ENCODE peak calls at places on chromosomes 16 and 17, in four cellular contexts. C is neuronal stem cell, X is ovary, W is transverse colon. N is an unnamed sample. For H3K9me3 and H3K4me1, the result is how much of the 10 kb centered on the place peaks cover.

GRCh38 chr16:70432800-70433455 is 6.0 kb downstream of the ST3GAL2 start:
- DNase-seq in C (no peak), X (no peak), W (peak), N (no peak)

GRCh38 chr16:5257462-5257861 is 159.9 kb upstream of the EEF2KMT start:
- DNase-seq in W (no peak), C (no peak), X (no peak), N (no peak)

GRCh38 chr17:8911205-8911604 is 43.7 kb upstream of the PIK3R6 start:
- DNase-seq in W (no peak), X (no peak), C (no peak), N (no peak)

GRCh38 chr16:53768167-53768566 is 64.2 kb downstream of the FTO start:
- DNase-seq in W (no peak), C (no peak), X (no peak), N (no peak)

GRCh38 chr17:45948881-45949624 is 50.0 kb upstream of the STH start:
- DNase-seq in W (peak), X (peak), C (peak), N (peak)

GRCh38 chr17:75654176-75654575 is 12.8 kb downstream of the RECQL5 start:
- DNase-seq in C (no peak), X (no peak), W (no peak), N (no peak)

GRCh38 chr16:3304370-3304769 is 860 bp downstream of the TIGD7 start:
- DNase-seq in W (no peak), C (no peak), X (no peak), N (no peak)

GRCh38 chr17:1627987-1628855 is at the start of gene SLC43A2:
- DNase-seq in X (peak), C (peak), W (peak), N (peak)

GRCh38 chr17:17804007-17804406 is 32.8 kb downstream of the SREBF1 start:
- DNase-seq in W (no peak), X (no peak), C (no peak), N (no peak)

GRCh38 chr16:78288915-78289314 is 189.5 kb downstream of the WWOX start:
- DNase-seq in C (no peak), X (no peak), W (no peak), N (no peak)

GRCh38 chr17:82424001-82424862 is 5.8 kb upstream of the OGFOD3 start:
- DNase-seq in C (peak), X (no peak), W (peak), N (no peak)

GRCh38 chr17:36686123-36686669 is 84.8 kb downstream of the MRM1 start:
- DNase-seq in X (no peak), W (no peak), C (no peak), N (no peak)

GRCh38 chr17:73625975-73626706 is 18.1 kb downstream of the SDK2 start:
- DNase-seq in W (no peak), C (no peak), X (no peak), N (no peak)

GRCh38 chr17:4497101-4497824 is 1.4 kb upstream of the SPNS2 start:
- DNase-seq in W (no peak), C (no peak), X (no peak), N (peak)

GRCh38 chr17:66916946-66917345 is 47.6 kb upstream of the CACNG4 start:
- DNase-seq in X (no peak), W (no peak), C (no peak), N (no peak)

GRCh38 chr17:82380860-82381702 is 9.5 kb downstream of the UTS2R start:
- DNase-seq in W (no peak), X (no peak), C (no peak), N (no peak)

GRCh38 chr17:75707096-75707720 is 14.1 kb upstream of the ITGB4 start:
- DNase-seq in W (no peak), C (no peak), X (no peak), N (peak)

GRCh38 chr16:19781196-19781595 is 63.1 kb downstream of the IQCK start:
- DNase-seq in W (no peak), C (no peak), X (no peak), N (no peak)

GRCh38 chr16:27363797-27364196 is 38.2 kb upstream of the IL21R start:
- DNase-seq in C (no peak), W (peak), X (no peak), N (no peak)

GRCh38 chr17:35616506-35616905 is 29.4 kb downstream of the AP2B1 start:
- DNase-seq in X (no peak), W (no peak), C (no peak), N (no peak)

GRCh38 chr17:64025732-64026294 is 5.4 kb upstream of the ICAM2 start:
- DNase-seq in C (peak), X (peak), W (peak), N (peak)

GRCh38 chr16:12815361-12815760 is 11.7 kb upstream of the CPPED1 start:
- DNase-seq in W (no peak), X (no peak), C (no peak), N (no peak)

GRCh38 chr17:30235386-30236296 is at the start of gene SLC6A4:
- DNase-seq in C (no peak), X (no peak), W (no peak), N (no peak)

GRCh38 chr16:47493358-47494337 is 32.5 kb downstream of the PHKB start:
- DNase-seq in C (no peak), W (no peak), X (no peak), N (no peak)

GRCh38 chr17:81003711-81004335 is 12.2 kb downstream of the CHMP6 start:
- DNase-seq in W (peak), X (no peak), C (no peak), N (no peak)

GRCh38 chr17:75238684-75239191 is 22.7 kb downstream of the GGA3 start:
- DNase-seq in W (peak), C (peak), X (peak), N (peak)

GRCh38 chr17:73742915-73743314 is 98.7 kb upstream of the SDK2 start:
- DNase-seq in X (no peak), C (no peak), W (no peak), N (no peak)

GRCh38 chr17:76384987-76385891 is 830 bp downstream of the SPHK1 start:
- DNase-seq in X (no peak), C (peak), W (peak), N (peak)

GRCh38 chr17:15892679-15893332 is 52.1 kb upstream of the ADORA2B start:
- DNase-seq in X (no peak), W (no peak), C (no peak), N (no peak)

GRCh38 chr17:59853168-59853918 is 39.4 kb downstream of the TUBD1 start:
- DNase-seq in W (peak), C (no peak), X (no peak), N (peak)

GRCh38 chr17:46764709-46765401 is 53.6 kb downstream of the WNT3 start:
- DNase-seq in W (no peak), C (no peak), X (no peak), N (peak)

GRCh38 chr16:65113441-65113840 is 8.4 kb downstream of the CDH11 start:
- DNase-seq in X (no peak), W (no peak), C (no peak), N (no peak)

DNA sequence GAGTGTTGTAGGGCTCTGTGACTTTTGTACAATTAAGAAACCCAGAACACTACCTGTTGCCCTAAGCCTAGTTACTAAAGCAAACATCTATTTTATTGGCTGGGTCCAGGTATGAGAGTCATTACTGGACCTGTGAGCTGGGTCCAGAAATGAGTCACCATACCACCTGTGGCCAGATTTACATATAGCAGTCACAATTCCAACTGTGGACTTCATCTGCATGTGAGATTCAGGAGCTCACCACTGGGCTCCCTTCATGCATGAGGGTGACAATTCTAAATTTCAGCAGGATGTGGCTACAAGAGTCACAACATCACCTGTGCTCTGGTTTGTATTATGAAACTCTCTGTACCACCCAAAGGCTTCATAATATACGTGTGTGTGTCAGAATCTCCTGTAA is 2038.0 kb downstream of the TP53TG3F start:
- DNase-seq in W (no peak), C (no peak), X (no peak), N (no peak)
- H3K9me3 ChIP-seq in W (under half), C (under half), X (under half), N (under half)

DNA sequence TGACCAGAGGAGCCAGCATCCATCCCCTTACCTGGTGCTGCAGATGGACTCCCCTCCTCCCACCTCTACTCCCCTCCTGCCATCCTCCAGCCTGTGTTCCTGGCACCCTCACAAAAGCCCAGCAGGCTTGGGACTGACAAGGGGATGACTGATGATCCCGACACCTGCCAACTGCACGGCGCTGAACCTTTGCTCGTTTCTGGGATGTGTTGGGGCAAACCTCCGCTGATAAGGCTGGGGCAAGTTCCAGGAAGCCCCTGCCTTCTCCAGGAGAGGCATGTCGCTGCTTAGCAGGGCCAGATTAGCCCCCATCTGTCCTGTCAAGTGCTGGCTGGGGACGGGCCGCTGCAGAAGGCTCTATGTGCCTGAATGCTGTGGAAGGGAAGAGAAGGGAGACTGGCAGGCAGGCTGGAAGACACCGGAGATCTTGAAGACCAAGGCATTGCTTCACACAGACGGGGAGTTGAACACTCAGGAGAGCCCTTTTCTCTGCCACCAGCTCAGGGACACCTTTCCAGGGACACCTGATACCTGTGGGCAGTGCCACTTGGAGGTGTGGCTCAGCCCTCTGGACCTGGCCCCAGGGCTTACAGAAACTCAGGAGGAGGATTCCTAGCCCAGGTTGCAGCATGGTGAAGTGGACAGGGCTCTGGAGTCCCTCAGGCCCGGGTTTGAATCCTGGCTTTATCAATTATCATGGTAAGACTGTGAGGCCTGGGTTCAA is 973 bp upstream of the KRT15 start:
- DNase-seq in C (no peak), X (no peak), W (peak), N (no peak)
- H3K4me1 ChIP-seq in C (under half), X (under half), W (under half), N (under half)

DNA sequence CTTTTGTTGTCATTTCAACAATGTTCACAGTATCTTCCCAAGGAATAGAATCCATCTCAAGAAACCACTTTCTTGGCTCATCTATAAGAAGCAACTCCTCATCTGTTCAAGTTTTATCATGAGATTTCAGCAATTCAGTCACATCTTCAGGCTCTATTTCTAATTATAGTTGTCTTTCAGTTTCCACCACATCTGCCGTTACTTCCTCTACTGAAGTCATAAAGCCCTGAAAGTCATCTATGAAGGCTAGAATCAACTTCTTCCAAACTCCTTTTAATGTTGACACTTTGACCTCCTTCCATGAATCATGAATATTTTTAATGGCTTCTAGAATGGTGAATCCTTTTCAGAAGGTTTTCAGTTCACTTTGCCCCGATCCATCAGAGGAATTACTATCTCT is 102.1 kb downstream of the CDH13 start:
- DNase-seq in C (no peak), W (no peak), X (no peak), N (no peak)
- H3K4me3 ChIP-seq in C (no peak), W (no peak), X (no peak), N (no peak)

GRCh38 chr16:35686595-35686994 is 2227.2 kb downstream of the TP53TG3F start:
- DNase-seq in X (no peak), C (no peak), W (no peak), N (no peak)
- H3K9me3 ChIP-seq in X (under half), C (under half), W (under half), N (under half)

GRCh38 chr17:78345172-78345571 is 14.7 kb downstream of the SOCS3 start:
- DNase-seq in X (no peak), W (no peak), C (no peak), N (no peak)

GRCh38 chr17:78342438-78343098 is 17.3 kb downstream of the SOCS3 start:
- DNase-seq in C (no peak), W (no peak), X (peak), N (peak)

GRCh38 chr17:78343099-78343432 is 16.8 kb downstream of the SOCS3 start:
- DNase-seq in C (no peak), X (peak), W (peak), N (peak)

GRCh38 chr17:78344666-78345065 is 15.2 kb downstream of the SOCS3 start:
- DNase-seq in C (no peak), W (no peak), X (no peak), N (no peak)

DNA sequence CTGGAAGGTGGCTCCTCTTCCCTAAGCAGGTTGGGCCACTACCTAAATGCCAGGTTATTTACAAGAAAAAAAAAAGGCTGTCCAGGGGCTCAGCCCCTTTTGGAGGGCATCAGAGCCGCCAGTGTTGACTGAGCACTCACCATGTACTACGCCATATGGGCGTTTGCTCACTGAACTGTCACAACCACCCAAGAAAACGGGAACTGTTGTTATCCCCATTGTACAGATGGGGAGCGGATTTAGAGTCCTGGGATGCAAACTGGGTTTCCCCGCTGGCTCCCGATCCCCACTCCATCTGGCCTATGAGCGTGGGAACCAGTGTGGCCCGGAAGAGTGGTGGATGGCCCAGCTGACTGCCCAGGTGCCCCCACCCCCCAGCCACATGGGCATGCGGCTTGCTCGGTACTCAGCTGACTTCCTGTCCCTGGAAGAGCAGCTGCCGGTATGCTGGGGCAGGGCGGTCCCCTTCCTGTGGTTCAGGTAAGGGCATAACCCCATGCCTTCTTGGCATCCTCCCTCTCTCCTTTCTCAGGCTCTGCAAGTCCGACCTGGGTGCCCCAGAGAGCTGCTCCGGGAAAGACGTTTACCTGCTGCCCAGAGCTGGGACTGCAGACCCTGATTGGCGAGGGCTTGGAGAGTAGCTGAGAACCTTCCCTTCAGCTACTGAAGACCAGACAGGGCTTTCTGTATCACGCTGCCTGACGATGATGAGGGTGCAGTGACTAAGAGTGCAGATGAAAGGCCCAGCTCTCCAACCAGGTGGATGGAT is 16.3 kb downstream of the SOCS3 start:
- DNase-seq in W (peak), C (no peak), X (no peak), N (no peak)
- H3K4me1 ChIP-seq in W (under half), C (under half), X (under half), N (under half)

DNA sequence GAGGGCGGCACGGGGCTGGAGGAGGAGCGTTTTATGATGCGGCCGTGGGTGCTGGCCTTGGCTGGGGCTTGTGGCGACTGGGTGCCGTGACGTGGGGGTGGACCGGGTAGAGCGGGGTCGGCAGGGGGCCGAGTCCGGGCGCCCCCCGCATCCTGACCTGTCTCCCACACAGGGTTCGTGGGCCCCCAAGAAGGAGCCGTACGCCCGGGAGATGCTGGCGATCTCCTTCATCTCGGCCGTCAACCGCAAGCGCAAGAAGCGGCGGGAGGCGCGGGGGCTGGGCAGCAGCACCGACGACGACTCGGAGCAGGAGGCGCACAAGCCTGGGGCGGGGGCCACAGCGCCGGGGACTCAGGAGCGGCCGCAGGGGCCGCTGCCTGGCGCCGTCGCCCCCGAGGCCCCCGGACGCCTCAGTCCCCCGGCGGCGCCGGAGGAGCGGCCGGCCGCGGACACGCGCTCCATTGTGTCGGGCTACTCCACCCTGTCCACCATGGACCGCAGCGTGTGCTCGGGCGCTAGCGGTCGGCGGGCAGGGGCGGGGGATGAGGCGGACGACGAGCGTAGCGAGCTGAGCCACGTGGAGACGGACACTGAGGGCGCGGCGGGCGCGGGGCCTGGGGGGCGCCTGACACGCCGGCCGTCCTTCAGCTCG is 81.6 kb downstream of the ARHGAP23 start:
- DNase-seq in X (no peak), C (no peak), W (no peak), N (no peak)
- H3K4me3 ChIP-seq in X (no peak), C (peak), W (no peak), N (no peak)

GRCh38 chr16:68577352-68577853 is 38.3 kb downstream of the ZFP90 start:
- DNase-seq in C (no peak), W (no peak), X (no peak), N (no peak)
- H3K9me3 ChIP-seq in C (under half), W (under half), X (under half), N (under half)

GRCh38 chr16:85757341-85757822 is 6.5 kb upstream of the C16orf74 start:
- DNase-seq in C (no peak), X (no peak), W (no peak), N (peak)
- H3K4me1 ChIP-seq in C (under half), X (under half), W (under half), N (under half)